ENCODE peak calls at places on chromosome X, in five cellular contexts. One of them, this sample, is unnamed.

GRCh38 chrX:48833531-48834138 is 1.8 kb downstream of the PCSK1N start:
- DNase-seq in upper lobe of right lung: no peak
- DNase-seq in pancreas: no peak
- DNase-seq in GM10248: no peak
- DNase-seq in EH: peak; percentile 6
- DNase-seq in this sample: no peak

GRCh38 chrX:152876931-152877840 is 20.7 kb upstream of the ZNF185 start:
- DNase-seq in upper lobe of right lung: no peak
- DNase-seq in pancreas: no peak
- DNase-seq in GM10248: no peak
- DNase-seq in EH: no peak
- DNase-seq in this sample: no peak

GRCh38 chrX:69133561-69134542 is 31.4 kb downstream of the PJA1 start:
- DNase-seq in upper lobe of right lung: no peak
- DNase-seq in pancreas: no peak
- DNase-seq in GM10248: no peak
- DNase-seq in EH: peak; percentile 87
- DNase-seq in this sample: peak; percentile 50

GRCh38 chrX:152573866-152574265 is 63.8 kb upstream of the GABRQ start:
- DNase-seq in upper lobe of right lung: no peak
- DNase-seq in pancreas: no peak
- DNase-seq in GM10248: no peak
- DNase-seq in EH: no peak
- DNase-seq in this sample: no peak

GRCh38 chrX:69070949-69071650 is 94.2 kb downstream of the PJA1 start:
- DNase-seq in upper lobe of right lung: no peak
- DNase-seq in pancreas: no peak
- DNase-seq in GM10248: no peak
- DNase-seq in EH: peak; percentile 12
- DNase-seq in this sample: no peak

GRCh38 chrX:17596051-17596450 is 141.2 kb upstream of the SCML1 start:
- DNase-seq in upper lobe of right lung: no peak
- DNase-seq in pancreas: no peak
- DNase-seq in GM10248: no peak
- DNase-seq in EH: peak; percentile 41
- DNase-seq in this sample: no peak

GRCh38 chrX:15430584-15430983 is 46.4 kb upstream of the VEGFD start:
- DNase-seq in upper lobe of right lung: no peak
- DNase-seq in pancreas: no peak
- DNase-seq in GM10248: no peak
- DNase-seq in EH: peak; percentile 44
- DNase-seq in this sample: no peak

GRCh38 chrX:39777623-39778025 is 320.1 kb downstream of the BCOR start:
- DNase-seq in upper lobe of right lung: no peak
- DNase-seq in pancreas: no peak
- DNase-seq in GM10248: no peak
- DNase-seq in EH: no peak
- DNase-seq in this sample: no peak

GRCh38 chrX:64536740-64537139 is 141.5 kb upstream of the MTMR8 start:
- DNase-seq in upper lobe of right lung: no peak
- DNase-seq in pancreas: no peak
- DNase-seq in GM10248: no peak
- DNase-seq in EH: no peak
- DNase-seq in this sample: no peak

GRCh38 chrX:9785944-9786741 is at the start of gene SHROOM2:
- DNase-seq in upper lobe of right lung: peak; percentile 66
- DNase-seq in pancreas: peak; percentile 51
- DNase-seq in GM10248: no peak
- DNase-seq in EH: no peak
- DNase-seq in this sample: peak; percentile 63

GRCh38 chrX:129655547-129656248 is 942 bp upstream of the APLN start:
- DNase-seq in upper lobe of right lung: no peak
- DNase-seq in pancreas: no peak
- DNase-seq in GM10248: no peak
- DNase-seq in EH: peak; percentile 23
- DNase-seq in this sample: no peak

GRCh38 chrX:70504772-70505450 is 60.3 kb downstream of the DLG3 start:
- DNase-seq in upper lobe of right lung: no peak
- DNase-seq in pancreas: no peak
- DNase-seq in GM10248: peak; percentile 12
- DNase-seq in EH: no peak
- DNase-seq in this sample: no peak

GRCh38 chrX:69136546-69137331 is 28.5 kb downstream of the PJA1 start:
- DNase-seq in upper lobe of right lung: no peak
- DNase-seq in pancreas: no peak
- DNase-seq in GM10248: no peak
- DNase-seq in EH: no peak
- DNase-seq in this sample: peak; percentile 27

GRCh38 chrX:118603981-118604380 is 108.4 kb downstream of the DOCK11 start:
- DNase-seq in upper lobe of right lung: no peak
- DNase-seq in pancreas: no peak
- DNase-seq in GM10248: peak; percentile 25
- DNase-seq in EH: peak; percentile 54
- DNase-seq in this sample: peak; percentile 60

GRCh38 chrX:9842541-9842940 is 56.3 kb downstream of the SHROOM2 start:
- DNase-seq in upper lobe of right lung: no peak
- DNase-seq in pancreas: no peak
- DNase-seq in GM10248: no peak
- DNase-seq in EH: no peak
- DNase-seq in this sample: peak; percentile 23

GRCh38 chrX:69493193-69493592 is 10.9 kb upstream of the NALF2 start:
- DNase-seq in upper lobe of right lung: no peak
- DNase-seq in pancreas: peak; percentile 30
- DNase-seq in GM10248: no peak
- DNase-seq in EH: no peak
- DNase-seq in this sample: peak; percentile 49